ENCODE peak calls at places on chromosomes 12 and 14, in four cellular contexts. B, U, N and R are unnamed samples.

GRCh38 chr12:112762753-112763152 is 28.8 kb upstream of the RPH3A start:
- DNase-seq in B (no peak), U (peak), N (no peak), R (no peak)

GRCh38 chr14:68372363-68372762 is 420.5 kb downstream of the ZFP36L1 start:
- DNase-seq in B (no peak), U (no peak), N (no peak), R (no peak)

GRCh38 chr12:115934046-115934445 is 343.4 kb downstream of the MED13L start:
- DNase-seq in B (no peak), U (no peak), N (no peak), R (no peak)

GRCh38 chr12:55019784-55020183 is at the start of gene NEUROD4:
- DNase-seq in B (peak), U (peak), N (no peak), R (peak)

GRCh38 chr14:68032154-68032553 is 212.6 kb downstream of the RAD51B start:
- DNase-seq in B (no peak), U (no peak), N (no peak), R (no peak)

GRCh38 chr12:50088577-50089335 is 3.6 kb downstream of the SMARCD1 start:
- DNase-seq in B (peak), U (peak), N (peak), R (peak)

GRCh38 chr12:26721800-26722199 is 111.2 kb downstream of the ITPR2 start:
- DNase-seq in B (no peak), U (no peak), N (no peak), R (no peak)

GRCh38 chr12:90333939-90334338 is 621.0 kb downstream of the CCER1 start:
- DNase-seq in B (no peak), U (no peak), N (no peak), R (no peak)

GRCh38 chr14:21100931-21101330 is at the start of gene TMEM253:
- DNase-seq in B (no peak), U (no peak), N (no peak), R (no peak)

GRCh38 chr14:52961060-52961639 is 10.3 kb upstream of the FERMT2 start:
- DNase-seq in B (peak), U (peak), N (peak), R (peak)

GRCh38 chr12:50222275-50222783 is 55.2 kb upstream of the CERS5 start:
- DNase-seq in B (no peak), U (peak), N (no peak), R (peak)

GRCh38 chr14:45793081-45793480 is 540.1 kb upstream of the MIS18BP1 start:
- DNase-seq in B (peak), U (no peak), N (no peak), R (no peak)

GRCh38 chr12:94244165-94245133 is 96.1 kb downstream of the PLXNC1 start:
- DNase-seq in B (no peak), U (no peak), N (no peak), R (no peak)

GRCh38 chr14:71206766-71207371 is 299.6 kb downstream of the PCNX1 start:
- DNase-seq in B (no peak), U (no peak), N (no peak), R (no peak)

GRCh38 chr12:121026274-121027045 is 10.2 kb upstream of the C12orf43 start:
- DNase-seq in B (peak), U (peak), N (no peak), R (no peak)

GRCh38 chr12:53223391-53224267 is 8.4 kb downstream of the RARG start:
- DNase-seq in B (no peak), U (no peak), N (no peak), R (no peak)

GRCh38 chr12:104426926-104427546 is 29.7 kb upstream of the CHST11 start:
- DNase-seq in B (no peak), U (no peak), N (no peak), R (no peak)

DNA sequence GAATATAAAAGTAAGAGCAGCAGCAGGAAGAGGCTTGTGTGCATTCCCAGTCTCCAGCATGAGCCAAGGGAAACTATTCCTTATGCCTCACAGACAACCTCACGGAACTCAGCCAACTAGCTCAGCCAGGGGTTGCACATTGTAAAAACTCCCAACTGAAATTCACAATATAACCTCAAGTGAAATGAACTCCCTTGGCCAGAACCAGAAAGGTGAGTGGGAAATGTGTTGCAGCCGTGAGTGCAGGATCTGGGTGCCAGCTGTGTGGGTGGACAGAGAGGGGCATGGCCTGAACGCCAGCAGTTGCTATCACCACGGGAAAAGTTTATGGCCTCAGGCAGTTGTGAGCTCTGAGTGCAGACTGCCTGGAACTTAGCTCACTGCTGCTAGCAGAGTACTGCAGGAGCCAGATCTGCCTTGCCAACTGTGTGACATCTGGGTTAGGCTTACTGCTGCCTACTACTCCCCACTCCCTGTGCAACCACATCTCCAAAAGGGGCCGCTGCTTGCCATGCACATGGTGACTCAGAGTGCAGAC is 2.3 kb upstream of the CLEC1A start:
- DNase-seq in B (no peak), U (no peak), N (no peak), R (no peak)
- TF ChIP-seq ATF2 in B (no peak), U (no peak), N (no peak), R (no peak)

GRCh38 chr14:95522116-95522515 is 5.7 kb upstream of the SYNE3 start:
- DNase-seq in B (no peak), U (no peak), N (no peak), R (no peak)

GRCh38 chr14:95523051-95523817 is 6.8 kb upstream of the SYNE3 start:
- DNase-seq in B (peak), U (no peak), N (no peak), R (no peak)

GRCh38 chr14:95524706-95525512 is 8.5 kb upstream of the SYNE3 start:
- DNase-seq in B (peak), U (no peak), N (no peak), R (no peak)

GRCh38 chr14:95522556-95522955 is 6.1 kb upstream of the SYNE3 start:
- DNase-seq in B (no peak), U (no peak), N (no peak), R (no peak)

GRCh38 chr14:95523818-95524448 is 7.5 kb upstream of the SYNE3 start:
- DNase-seq in B (peak), U (peak), N (no peak), R (no peak)
- TF ChIP-seq CBFB in B (no peak), U (no peak), N (no peak), R (no peak)

GRCh38 chr12:17489452-17489851 is 600.5 kb downstream of the RERGL start:
- DNase-seq in B (no peak), U (no peak), N (no peak), R (peak)
- TF ChIP-seq CTCF in B (no peak), U (no peak), N (no peak), R (peak)

GRCh38 chr12:45725631-45726593 is 3.6 kb upstream of the ARID2 start:
- DNase-seq in B (peak), U (peak), N (no peak), R (no peak)
- TF ChIP-seq ATF2 in B (no peak), U (no peak), N (no peak), R (no peak)

GRCh38 chr12:47612953-47613352 is 92.9 kb downstream of the RPAP3 start:
- DNase-seq in B (no peak), U (no peak), N (no peak), R (no peak)
- TF ChIP-seq CBFB in B (no peak), U (no peak), N (no peak), R (no peak)

GRCh38 chr12:65323025-65323424 is 44.5 kb downstream of the MSRB3 start:
- DNase-seq in B (peak), U (no peak), N (no peak), R (no peak)

GRCh38 chr12:65327207-65328076 is 49.0 kb downstream of the MSRB3 start:
- DNase-seq in B (peak), U (no peak), N (no peak), R (no peak)

GRCh38 chr12:65324056-65324455 is 45.6 kb downstream of the MSRB3 start:
- DNase-seq in B (no peak), U (no peak), N (no peak), R (no peak)

GRCh38 chr12:65324551-65324950 is 46.1 kb downstream of the MSRB3 start:
- DNase-seq in B (no peak), U (no peak), N (no peak), R (no peak)

DNA sequence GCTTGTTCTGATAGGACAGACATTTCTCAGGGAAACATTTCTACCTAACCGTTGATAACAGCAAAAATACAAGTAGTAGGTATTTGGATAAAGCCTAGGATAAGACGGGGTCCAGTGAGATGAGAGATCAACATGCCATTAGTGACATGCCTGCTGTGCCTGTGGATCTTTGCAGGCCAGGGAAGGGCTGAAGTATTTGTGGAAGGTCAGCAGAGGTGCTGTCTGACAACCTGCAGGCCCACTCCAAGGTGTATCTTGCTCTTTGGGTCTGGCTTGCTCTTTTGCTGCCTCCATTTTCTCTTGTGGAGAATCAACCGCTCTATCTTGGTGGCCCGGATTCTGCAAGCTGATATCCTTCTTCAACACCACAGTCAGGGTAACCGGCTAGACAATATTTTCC is 46.7 kb downstream of the MSRB3 start:
- DNase-seq in B (no peak), U (no peak), N (no peak), R (no peak)
- TF ChIP-seq CTCF in B (no peak), U (no peak), N (no peak), R (no peak)

GRCh38 chr12:87270894-87271293 is 758.3 kb downstream of the C12orf50 start:
- DNase-seq in B (no peak), U (no peak), N (no peak), R (no peak)

GRCh38 chr12:87280356-87280755 is 748.8 kb downstream of the C12orf50 start:
- DNase-seq in B (no peak), U (no peak), N (peak), R (no peak)

GRCh38 chr12:87272846-87273245 is 756.4 kb downstream of the C12orf50 start:
- DNase-seq in B (no peak), U (no peak), N (no peak), R (no peak)

DNA sequence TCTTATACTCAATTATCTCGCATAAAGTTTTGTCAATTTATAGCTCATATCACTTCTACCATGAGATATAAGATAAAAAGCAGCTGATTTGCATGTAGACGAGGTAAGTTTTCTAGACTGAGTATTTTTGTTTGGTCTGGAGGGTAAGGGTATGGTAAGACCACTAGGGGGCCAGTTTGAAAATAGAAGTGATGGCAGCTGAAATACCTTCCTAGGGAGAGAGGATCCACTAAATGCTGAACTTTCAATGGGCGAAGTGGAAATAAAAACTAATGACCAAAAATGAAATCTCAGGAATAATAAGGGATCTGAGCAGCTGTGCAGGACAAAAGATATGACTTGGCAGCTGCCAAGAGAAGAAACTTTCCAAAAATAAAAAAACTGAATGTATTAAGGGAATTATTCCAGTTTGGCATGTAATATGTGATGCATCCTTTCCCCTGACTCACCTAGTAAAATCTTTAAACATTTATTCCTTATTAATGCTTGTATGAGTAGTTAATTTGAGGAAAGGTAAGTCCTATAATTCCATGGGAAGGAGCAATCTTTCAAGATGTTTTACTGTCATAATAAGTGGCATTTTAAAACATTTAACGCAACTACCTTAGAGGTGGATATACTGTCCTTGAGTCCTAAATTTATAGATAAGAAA is 754.5 kb downstream of the C12orf50 start:
- DNase-seq in B (no peak), U (peak), N (no peak), R (no peak)
- TF ChIP-seq ATF2 in B (no peak), U (no peak), N (no peak), R (no peak)

GRCh38 chr12:88577537-88577936 is 2.7 kb downstream of the KITLG start:
- DNase-seq in B (no peak), U (no peak), N (no peak), R (no peak)

GRCh38 chr12:88572785-88573565 is 7.3 kb downstream of the KITLG start:
- DNase-seq in B (no peak), U (no peak), N (no peak), R (no peak)

GRCh38 chr12:88578274-88578673 is 2.0 kb downstream of the KITLG start:
- DNase-seq in B (peak), U (no peak), N (no peak), R (no peak)

GRCh38 chr12:88574278-88574677 is 6.0 kb downstream of the KITLG start:
- DNase-seq in B (no peak), U (no peak), N (no peak), R (no peak)

GRCh38 chr12:88575361-88575959 is 4.8 kb downstream of the KITLG start:
- DNase-seq in B (no peak), U (no peak), N (no peak), R (no peak)
- TF ChIP-seq CBFB in B (no peak), U (no peak), N (no peak), R (no peak)